ENCODE peak calls at places on chromosomes 16 and 17, in seven cellular contexts. Q is HuH-7.5, D is brain microvascular endothelial cell, O is anterior cingulate cortex, K is T47D, P is EH, T is fibroblast of lung. Y is an unnamed sample.
A peak's percentile ranks its signal among the peaks of the same experiment; 100 is the strongest.

GRCh38 chr17:44916781-44917241 is 1.5 kb upstream of the GFAP start:
- DNase-seq in Q (no peak), D (no peak), O (peak; percentile 83), K (no peak), P (peak; percentile 50), T (peak; percentile 32), Y (peak; percentile 78)

GRCh38 chr17:57406131-57406980 is 150.0 kb downstream of the MSI2 start:
- DNase-seq in Q (no peak), D (no peak), O (peak; percentile 85), K (no peak), P (peak; percentile 88), T (peak; percentile 27), Y (peak; percentile 60)

GRCh38 chr16:11370084-11370931 is 25.0 kb downstream of the RMI2 start:
- DNase-seq in Q (no peak), D (no peak), O (no peak), K (no peak), P (no peak), T (no peak), Y (no peak)

GRCh38 chr16:57289391-57290257 is 5.2 kb upstream of the PLLP start:
- DNase-seq in Q (no peak), D (no peak), O (peak; percentile 30), K (no peak), P (no peak), T (no peak), Y (no peak)

GRCh38 chr16:19697756-19698318 is 20.2 kb downstream of the KNOP1 start:
- DNase-seq in Q (no peak), D (no peak), O (no peak), K (no peak), P (no peak), T (no peak), Y (no peak)

GRCh38 chr16:57091200-57091989 is 988 bp upstream of the CPNE2 start:
- DNase-seq in Q (peak; percentile 34), D (peak; percentile 45), O (no peak), K (no peak), P (peak; percentile 67), T (peak; percentile 19), Y (no peak)

GRCh38 chr16:51003850-51004566 is 147.1 kb downstream of the SALL1 start:
- DNase-seq in Q (no peak), D (no peak), O (no peak), K (no peak), P (no peak), T (no peak), Y (no peak)

GRCh38 chr17:48505788-48506187 is 25.0 kb downstream of the HOXB1 start:
- DNase-seq in Q (no peak), D (peak; percentile 70), O (no peak), K (no peak), P (peak; percentile 77), T (peak; percentile 72), Y (no peak)

GRCh38 chr17:70829876-70830275 is 660.5 kb downstream of the KCNJ2 start:
- DNase-seq in Q (no peak), D (no peak), O (no peak), K (no peak), P (no peak), T (no peak), Y (no peak)

GRCh38 chr17:10633738-10634379 is 23.2 kb downstream of the MYH3 start:
- DNase-seq in Q (no peak), D (no peak), O (no peak), K (no peak), P (no peak), T (no peak), Y (no peak)

GRCh38 chr16:68446941-68447675 is 1.2 kb downstream of the SMPD3 start:
- DNase-seq in Q (no peak), D (no peak), O (no peak), K (no peak), P (no peak), T (no peak), Y (peak; percentile 13)

Y was measured in G401.